ENCODE peak calls at places on chromosomes 13 and 19, in nine cellular contexts. M, L, D, T, V, K, Q, O and N are unnamed samples.

GRCh38 chr13:30364133-30364532 is 56.8 kb upstream of the KATNAL1 start:
- DNase-seq in M (no peak), L (no peak), D (peak), T (no peak), V (no peak), K (no peak), Q (no peak), O (no peak), N (no peak)

GRCh38 chr13:51005566-51005965 is 96.0 kb downstream of the RNASEH2B start:
- DNase-seq in M (no peak), L (no peak), D (no peak), T (no peak), V (no peak), K (no peak), Q (no peak), O (no peak), N (no peak)

GRCh38 chr13:37229931-37230330 is 124.5 kb upstream of the CSNK1A1L start:
- DNase-seq in M (no peak), L (no peak), D (no peak), T (no peak), V (no peak), K (no peak), Q (no peak), O (no peak), N (no peak)

GRCh38 chr13:94323746-94324408 is 155.6 kb downstream of the DCT start:
- DNase-seq in M (no peak), L (no peak), D (no peak), T (no peak), V (no peak), K (no peak), Q (peak), O (no peak), N (no peak)

GRCh38 chr13:93535256-93535655 is 308.6 kb downstream of the GPC6 start:
- DNase-seq in M (peak), L (no peak), D (peak), T (no peak), V (no peak), K (no peak), Q (no peak), O (no peak), N (peak)

GRCh38 chr13:31009166-31009565 is 76.7 kb downstream of the TEX26 start:
- DNase-seq in M (no peak), L (no peak), D (peak), T (no peak), V (no peak), K (no peak), Q (no peak), O (no peak), N (no peak)

GRCh38 chr19:28956971-28957370 is 256.0 kb downstream of the UQCRFS1 start:
- DNase-seq in M (no peak), L (no peak), D (no peak), T (no peak), V (no peak), K (no peak), Q (no peak), O (no peak), N (no peak)

GRCh38 chr13:23851106-23851505 is 38.1 kb downstream of the MIPEP start:
- DNase-seq in M (peak), L (no peak), D (peak), T (no peak), V (no peak), K (no peak), Q (no peak), O (no peak), N (no peak)